ENCODE peak calls at places on chromosomes 6 and 20, in eight cellular contexts. G is mesothelial cell of epicardium, Q is GM10248, C is neural crest cell, B is fibroblast of mammary gland, T is NCI-H524, S is fibroblast of the aortic adventitia, F is Caco-2. Z is an unnamed sample.
A peak's percentile ranks its signal among the peaks of the same experiment; 100 is the strongest.

GRCh38 chr6:9039258-9039657 is 603.9 kb upstream of the SLC35B3 start:
- DNase-seq in G (no peak), Q (no peak), C (no peak), B (no peak), T (no peak), S (no peak), F (no peak), Z (no peak)

GRCh38 chr6:35586542-35586941 is 73.8 kb upstream of the TULP1 start:
- DNase-seq in G (no peak), Q (no peak), C (no peak), B (no peak), T (no peak), S (peak; percentile 66), F (no peak), Z (no peak)

GRCh38 chr20:49032455-49032854 is 13.7 kb upstream of the CSE1L start:
- DNase-seq in G (no peak), Q (no peak), C (no peak), B (no peak), T (no peak), S (no peak), F (no peak), Z (no peak)

GRCh38 chr6:56692586-56693245 is 50.0 kb upstream of the DST start:
- DNase-seq in G (no peak), Q (no peak), C (no peak), B (peak; percentile 84), T (no peak), S (peak; percentile 90), F (no peak), Z (peak; percentile 38)

GRCh38 chr6:18585032-18585573 is 198.0 kb downstream of the RNF144B start:
- DNase-seq in G (no peak), Q (no peak), C (peak; percentile 35), B (peak; percentile 86), T (no peak), S (peak; percentile 61), F (no peak), Z (peak; percentile 85)

GRCh38 chr6:89582669-89583325 is 55.8 kb downstream of the LYRM2 start:
- DNase-seq in G (no peak), Q (no peak), C (no peak), B (peak; percentile 5), T (peak; percentile 45), S (no peak), F (no peak), Z (no peak)

GRCh38 chr6:111712398-111712797 is 106.7 kb upstream of the TRAF3IP2 start:
- DNase-seq in G (no peak), Q (no peak), C (no peak), B (peak; percentile 56), T (no peak), S (peak; percentile 83), F (no peak), Z (peak; percentile 6)

GRCh38 chr20:18524646-18525045 is 16.9 kb downstream of the SEC23B start:
- DNase-seq in G (no peak), Q (no peak), C (no peak), B (peak; percentile 92), T (no peak), S (peak; percentile 60), F (no peak), Z (peak; percentile 90)

GRCh38 chr20:5195655-5196054 is 68.8 kb downstream of the CDS2 start:
- DNase-seq in G (no peak), Q (no peak), C (no peak), B (peak; percentile 67), T (no peak), S (peak; percentile 14), F (no peak), Z (no peak)

GRCh38 chr6:160226118-160226541 is 32.5 kb downstream of the SLC22A2 start:
- DNase-seq in G (no peak), Q (no peak), C (no peak), B (peak; percentile 59), T (no peak), S (no peak), F (no peak), Z (peak; percentile 44)

GRCh38 chr6:53437557-53438202 is 88.9 kb upstream of the ELOVL5 start:
- DNase-seq in G (no peak), Q (peak; percentile 37), C (peak; percentile 9), B (peak; percentile 89), T (no peak), S (peak; percentile 84), F (peak; percentile 43), Z (peak; percentile 71)

GRCh38 chr6:10837692-10837996 is 695 bp downstream of the MAK start:
- DNase-seq in G (no peak), Q (peak; percentile 28), C (no peak), B (no peak), T (no peak), S (peak; percentile 9), F (no peak), Z (no peak)

GRCh38 chr6:111840821-111841220 is 32.4 kb downstream of the FYN start:
- DNase-seq in G (no peak), Q (no peak), C (no peak), B (no peak), T (no peak), S (no peak), F (no peak), Z (no peak)

GRCh38 chr20:41142914-41143313 is 5.6 kb downstream of the PLCG1 start:
- DNase-seq in G (no peak), Q (no peak), C (no peak), B (no peak), T (no peak), S (no peak), F (no peak), Z (no peak)

GRCh38 chr6:152121910-152122309 is 314.4 kb downstream of the ESR1 start:
- DNase-seq in G (no peak), Q (no peak), C (no peak), B (no peak), T (no peak), S (peak; percentile 69), F (no peak), Z (no peak)

GRCh38 chr6:75611011-75611701 is 9.5 kb downstream of the SENP6 start:
- DNase-seq in G (no peak), Q (no peak), C (no peak), B (peak; percentile 32), T (no peak), S (peak; percentile 28), F (no peak), Z (no peak)

GRCh38 chr6:143620461-143620860 is 57.3 kb upstream of the PHACTR2 start:
- DNase-seq in G (no peak), Q (no peak), C (no peak), B (peak; percentile 39), T (no peak), S (peak; percentile 64), F (no peak), Z (no peak)

Z was measured in A172.